ENCODE peak calls at places on chromosome 19, in eight cellular contexts. One of them, this sample, is unnamed.

GRCh38 chr19:17049711-17050280 is 23.2 kb upstream of the CPAMD8 start:
- DNase-seq in GM23338: no peak
- DNase-seq in mucosa of descending colon: peak; percentile 41
- DNase-seq in epithelial cell of esophagus: peak; percentile 75
- DNase-seq in cardiac muscle cell: peak; percentile 56
- DNase-seq in OCI-LY7: no peak
- DNase-seq in fibroblast of pulmonary artery: peak; percentile 58
- DNase-seq in fibroblast of mammary gland: peak; percentile 71
- DNase-seq in this sample: peak; percentile 78

GRCh38 chr19:55369651-55370304 is 485 bp downstream of the IL11 start:
- DNase-seq in cardiac muscle cell: peak; percentile 53
- DNase-seq in fibroblast of mammary gland: peak; percentile 62
- DNase-seq in fibroblast of pulmonary artery: peak; percentile 60
- DNase-seq in mucosa of descending colon: no peak
- DNase-seq in epithelial cell of esophagus: peak; percentile 79
- DNase-seq in OCI-LY7: no peak
- DNase-seq in GM23338: peak; percentile 94
- DNase-seq in this sample: peak; percentile 58

GRCh38 chr19:15869873-15870272 is 28.0 kb downstream of the CYP4F2 start:
- DNase-seq in GM23338: no peak
- DNase-seq in fibroblast of mammary gland: no peak
- DNase-seq in fibroblast of pulmonary artery: no peak
- DNase-seq in epithelial cell of esophagus: no peak
- DNase-seq in OCI-LY7: no peak
- DNase-seq in cardiac muscle cell: no peak
- DNase-seq in mucosa of descending colon: no peak
- DNase-seq in this sample: no peak

GRCh38 chr19:18021121-18021755 is 13.3 kb downstream of the ARRDC2 start:
- DNase-seq in cardiac muscle cell: peak; percentile 92
- DNase-seq in fibroblast of pulmonary artery: peak; percentile 92
- DNase-seq in mucosa of descending colon: peak; percentile 84
- DNase-seq in epithelial cell of esophagus: peak; percentile 74
- DNase-seq in fibroblast of mammary gland: peak; percentile 80
- DNase-seq in OCI-LY7: no peak
- DNase-seq in GM23338: no peak
- DNase-seq in this sample: peak; percentile 67

GRCh38 chr19:45492627-45493470 is 4.0 kb downstream of the RTN2 start:
- DNase-seq in fibroblast of pulmonary artery: peak; percentile 88
- DNase-seq in cardiac muscle cell: peak; percentile 89
- DNase-seq in epithelial cell of esophagus: peak; percentile 44
- DNase-seq in OCI-LY7: peak; percentile 79
- DNase-seq in fibroblast of mammary gland: peak; percentile 67
- DNase-seq in mucosa of descending colon: peak; percentile 56
- DNase-seq in GM23338: peak; percentile 91
- DNase-seq in this sample: no peak

GRCh38 chr19:42657551-42657950 is 62.8 kb upstream of the CEACAM8 start:
- DNase-seq in epithelial cell of esophagus: peak; percentile 22
- DNase-seq in cardiac muscle cell: peak; percentile 21
- DNase-seq in fibroblast of pulmonary artery: peak; percentile 18
- DNase-seq in OCI-LY7: no peak
- DNase-seq in mucosa of descending colon: no peak
- DNase-seq in fibroblast of mammary gland: peak; percentile 39
- DNase-seq in GM23338: no peak
- DNase-seq in this sample: peak; percentile 41

GRCh38 chr19:10998045-10998533 is 37.3 kb downstream of the SMARCA4 start:
- DNase-seq in cardiac muscle cell: peak; percentile 74
- DNase-seq in fibroblast of pulmonary artery: peak; percentile 30
- DNase-seq in fibroblast of mammary gland: peak; percentile 81
- DNase-seq in OCI-LY7: no peak
- DNase-seq in epithelial cell of esophagus: no peak
- DNase-seq in GM23338: no peak
- DNase-seq in mucosa of descending colon: no peak
- DNase-seq in this sample: no peak

GRCh38 chr19:310141-310651 is 19.0 kb upstream of the PLPP2 start:
- DNase-seq in epithelial cell of esophagus: no peak
- DNase-seq in cardiac muscle cell: no peak
- DNase-seq in fibroblast of mammary gland: peak; percentile 35
- DNase-seq in OCI-LY7: no peak
- DNase-seq in mucosa of descending colon: no peak
- DNase-seq in fibroblast of pulmonary artery: no peak
- DNase-seq in GM23338: peak; percentile 62
- DNase-seq in this sample: no peak

GRCh38 chr19:32311371-32311770 is 34.0 kb upstream of the ZNF507 start:
- DNase-seq in epithelial cell of esophagus: no peak
- DNase-seq in mucosa of descending colon: no peak
- DNase-seq in fibroblast of mammary gland: no peak
- DNase-seq in OCI-LY7: no peak
- DNase-seq in GM23338: no peak
- DNase-seq in fibroblast of pulmonary artery: no peak
- DNase-seq in cardiac muscle cell: no peak
- DNase-seq in this sample: no peak

GRCh38 chr19:36379510-36379819 is 464 bp upstream of the ZFP14 start:
- DNase-seq in mucosa of descending colon: no peak
- DNase-seq in cardiac muscle cell: no peak
- DNase-seq in fibroblast of mammary gland: no peak
- DNase-seq in GM23338: no peak
- DNase-seq in fibroblast of pulmonary artery: no peak
- DNase-seq in OCI-LY7: no peak
- DNase-seq in epithelial cell of esophagus: peak; percentile 1
- DNase-seq in this sample: no peak

GRCh38 chr19:57813919-57814504 is 701 bp downstream of the ZNF552 start:
- DNase-seq in GM23338: peak; percentile 34
- DNase-seq in cardiac muscle cell: peak; percentile 6
- DNase-seq in fibroblast of mammary gland: no peak
- DNase-seq in OCI-LY7: no peak
- DNase-seq in mucosa of descending colon: peak; percentile 42
- DNase-seq in fibroblast of pulmonary artery: no peak
- DNase-seq in epithelial cell of esophagus: peak; percentile 64
- DNase-seq in this sample: peak; percentile 31

GRCh38 chr19:57816652-57817051 is 1.9 kb upstream of the ZNF552 start:
- DNase-seq in fibroblast of pulmonary artery: no peak
- DNase-seq in GM23338: peak; percentile 27
- DNase-seq in mucosa of descending colon: no peak
- DNase-seq in OCI-LY7: no peak
- DNase-seq in fibroblast of mammary gland: no peak
- DNase-seq in cardiac muscle cell: no peak
- DNase-seq in epithelial cell of esophagus: no peak
- DNase-seq in this sample: no peak

GRCh38 chr19:57812201-57812600 is 2.5 kb downstream of the ZNF552 start:
- DNase-seq in epithelial cell of esophagus: no peak
- DNase-seq in cardiac muscle cell: peak; percentile 21
- DNase-seq in fibroblast of pulmonary artery: no peak
- DNase-seq in fibroblast of mammary gland: no peak
- DNase-seq in mucosa of descending colon: no peak
- DNase-seq in GM23338: no peak
- DNase-seq in OCI-LY7: no peak
- DNase-seq in this sample: no peak

GRCh38 chr19:57815247-57816075 is 748 bp upstream of the ZNF552 start:
- DNase-seq in epithelial cell of esophagus: no peak
- DNase-seq in fibroblast of mammary gland: no peak
- DNase-seq in GM23338: no peak
- DNase-seq in cardiac muscle cell: no peak
- DNase-seq in fibroblast of pulmonary artery: no peak
- DNase-seq in OCI-LY7: no peak
- DNase-seq in mucosa of descending colon: no peak
- DNase-seq in this sample: no peak

GRCh38 chr19:57814505-57815246 is at the start of gene ZNF552:
- DNase-seq in mucosa of descending colon: peak; percentile 86
- DNase-seq in fibroblast of pulmonary artery: peak; percentile 94
- DNase-seq in OCI-LY7: peak; percentile 88
- DNase-seq in fibroblast of mammary gland: peak; percentile 91
- DNase-seq in GM23338: peak; percentile 99
- DNase-seq in epithelial cell of esophagus: peak; percentile 95
- DNase-seq in cardiac muscle cell: peak; percentile 93
- DNase-seq in this sample: peak; percentile 92
- TF ChIP-seq CTCF in mucosa of descending colon: no peak
- TF ChIP-seq CTCF in fibroblast of pulmonary artery: no peak
- TF ChIP-seq CTCF in OCI-LY7: no peak
- TF ChIP-seq CTCF in fibroblast of mammary gland: no peak
- TF ChIP-seq CTCF in GM23338: no peak
- TF ChIP-seq CTCF in epithelial cell of esophagus: no peak
- TF ChIP-seq CTCF in cardiac muscle cell: no peak
- TF ChIP-seq CTCF in this sample: no peak

GRCh38 chr19:44305457-44305856 is 632 bp upstream of the ZNF235 start:
- DNase-seq in fibroblast of pulmonary artery: no peak
- DNase-seq in cardiac muscle cell: no peak
- DNase-seq in OCI-LY7: no peak
- DNase-seq in epithelial cell of esophagus: no peak
- DNase-seq in GM23338: no peak
- DNase-seq in mucosa of descending colon: no peak
- DNase-seq in fibroblast of mammary gland: no peak
- DNase-seq in this sample: no peak

GRCh38 chr19:44306283-44306682 is 1.5 kb upstream of the ZNF235 start:
- DNase-seq in fibroblast of pulmonary artery: no peak
- DNase-seq in OCI-LY7: no peak
- DNase-seq in epithelial cell of esophagus: no peak
- DNase-seq in fibroblast of mammary gland: no peak
- DNase-seq in mucosa of descending colon: no peak
- DNase-seq in cardiac muscle cell: no peak
- DNase-seq in GM23338: no peak
- DNase-seq in this sample: no peak

GRCh38 chr19:44304659-44305193 is at the start of gene ZNF235:
- DNase-seq in mucosa of descending colon: peak; percentile 86
- DNase-seq in OCI-LY7: peak; percentile 92
- DNase-seq in epithelial cell of esophagus: peak; percentile 98
- DNase-seq in fibroblast of mammary gland: peak; percentile 99
- DNase-seq in fibroblast of pulmonary artery: peak; percentile 99
- DNase-seq in cardiac muscle cell: peak; percentile 99
- DNase-seq in GM23338: peak; percentile 98
- DNase-seq in this sample: peak; percentile 97

GRCh38 chr19:44303976-44304568 is 753 bp downstream of the ZNF235 start:
- DNase-seq in GM23338: peak; percentile 17
- DNase-seq in OCI-LY7: peak; percentile 1
- DNase-seq in mucosa of descending colon: no peak
- DNase-seq in fibroblast of mammary gland: peak; percentile 47
- DNase-seq in cardiac muscle cell: no peak
- DNase-seq in fibroblast of pulmonary artery: no peak
- DNase-seq in epithelial cell of esophagus: no peak
- DNase-seq in this sample: peak; percentile 18

GRCh38 chr19:44303305-44303704 is 1.5 kb downstream of the ZNF235 start:
- DNase-seq in epithelial cell of esophagus: no peak
- DNase-seq in mucosa of descending colon: no peak
- DNase-seq in GM23338: no peak
- DNase-seq in fibroblast of pulmonary artery: no peak
- DNase-seq in fibroblast of mammary gland: no peak
- DNase-seq in OCI-LY7: no peak
- DNase-seq in cardiac muscle cell: no peak
- DNase-seq in this sample: no peak
- H3K4me3 ChIP-seq in epithelial cell of esophagus: no peak overlapping the region
- H3K4me3 ChIP-seq in mucosa of descending colon: no peak overlapping the region
- H3K4me3 ChIP-seq in GM23338: no peak overlapping the region
- H3K4me3 ChIP-seq in fibroblast of pulmonary artery: no peak overlapping the region
- H3K4me3 ChIP-seq in fibroblast of mammary gland: no peak overlapping the region
- H3K4me3 ChIP-seq in OCI-LY7: no peak overlapping the region
- H3K4me3 ChIP-seq in cardiac muscle cell: peak overlapping the region; percentile 85
- H3K4me3 ChIP-seq in this sample: no peak overlapping the region

GRCh38 chr19:13428352-13428751 is 77.9 kb downstream of the CACNA1A start:
- DNase-seq in fibroblast of mammary gland: peak; percentile 40
- DNase-seq in GM23338: peak; percentile 73
- DNase-seq in mucosa of descending colon: no peak
- DNase-seq in cardiac muscle cell: peak; percentile 58
- DNase-seq in fibroblast of pulmonary artery: peak; percentile 38
- DNase-seq in epithelial cell of esophagus: peak; percentile 17
- DNase-seq in OCI-LY7: peak; percentile 41
- DNase-seq in this sample: no peak
- TF ChIP-seq CTCF in fibroblast of mammary gland: peak; percentile 64
- TF ChIP-seq CTCF in GM23338: peak; percentile 74
- TF ChIP-seq CTCF in mucosa of descending colon: no peak
- TF ChIP-seq CTCF in cardiac muscle cell: peak; percentile 74
- TF ChIP-seq CTCF in fibroblast of pulmonary artery: peak; percentile 69
- TF ChIP-seq CTCF in epithelial cell of esophagus: peak; percentile 43
- TF ChIP-seq CTCF in OCI-LY7: peak; percentile 83
- TF ChIP-seq CTCF in this sample: peak; percentile 38

GRCh38 chr19:41328157-41328817 is 18.3 kb downstream of the CCDC97 start:
- DNase-seq in cardiac muscle cell: no peak
- DNase-seq in fibroblast of mammary gland: no peak
- DNase-seq in GM23338: no peak
- DNase-seq in fibroblast of pulmonary artery: no peak
- DNase-seq in epithelial cell of esophagus: peak; percentile 39
- DNase-seq in OCI-LY7: no peak
- DNase-seq in mucosa of descending colon: no peak
- DNase-seq in this sample: peak; percentile 52
- H3K4me3 ChIP-seq in cardiac muscle cell: no peak overlapping the region
- H3K4me3 ChIP-seq in fibroblast of mammary gland: no peak overlapping the region
- H3K4me3 ChIP-seq in GM23338: no peak overlapping the region
- H3K4me3 ChIP-seq in fibroblast of pulmonary artery: no peak overlapping the region
- H3K4me3 ChIP-seq in epithelial cell of esophagus: no peak overlapping the region
- H3K4me3 ChIP-seq in OCI-LY7: peak overlapping the region; percentile 61
- H3K4me3 ChIP-seq in mucosa of descending colon: no peak overlapping the region
- H3K4me3 ChIP-seq in this sample: no peak overlapping the region

DNA sequence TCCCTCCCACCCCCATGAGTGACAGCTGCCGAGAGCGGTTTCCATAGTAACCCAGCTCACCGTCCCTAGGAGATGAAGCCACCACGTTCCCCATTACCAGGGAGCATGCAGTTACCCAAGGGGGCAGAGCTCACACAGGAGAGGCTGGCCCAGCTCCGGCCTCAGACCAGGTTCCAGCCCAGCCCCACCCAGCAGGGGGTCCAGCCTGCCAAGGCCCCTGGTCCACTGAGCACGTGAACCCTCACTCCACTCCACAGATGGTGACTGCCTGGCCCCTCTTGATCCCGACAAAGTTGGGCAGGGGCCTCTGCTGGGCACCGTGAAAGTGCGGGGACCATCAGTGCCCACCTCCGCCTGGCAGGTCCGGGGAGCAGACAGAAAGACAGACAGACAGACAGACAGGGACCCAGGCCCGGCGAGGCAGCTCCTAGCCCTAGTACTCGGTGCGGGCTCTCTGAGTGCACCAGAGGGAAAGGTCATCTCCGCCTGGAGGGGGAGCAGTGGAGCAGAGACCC is 50.7 kb downstream of the CELF5 start:
- DNase-seq in cardiac muscle cell: no peak
- DNase-seq in fibroblast of pulmonary artery: no peak
- DNase-seq in OCI-LY7: peak; percentile 80
- DNase-seq in GM23338: peak; percentile 92
- DNase-seq in mucosa of descending colon: no peak
- DNase-seq in fibroblast of mammary gland: no peak
- DNase-seq in epithelial cell of esophagus: no peak
- DNase-seq in this sample: no peak
- TF ChIP-seq CTCF in cardiac muscle cell: peak; percentile 62
- TF ChIP-seq CTCF in fibroblast of pulmonary artery: peak; percentile 42
- TF ChIP-seq CTCF in OCI-LY7: peak; percentile 98
- TF ChIP-seq CTCF in GM23338: peak; percentile 81
- TF ChIP-seq CTCF in mucosa of descending colon: no peak
- TF ChIP-seq CTCF in fibroblast of mammary gland: peak; percentile 39
- TF ChIP-seq CTCF in epithelial cell of esophagus: peak; percentile 38
- TF ChIP-seq CTCF in this sample: peak; percentile 61

This sample was measured in bronchial epithelial cell.